ENCODE peak calls at places on chromosomes 1 and 21, in six cellular contexts. I, D, J, E, P and R are unnamed samples.
A peak's percentile ranks its signal among the peaks of the same experiment; 100 is the strongest.

GRCh38 chr1:22388666-22389455 is 62.8 kb upstream of the ZBTB40 start:
- DNase-seq in E (no peak), I (no peak), P (peak; percentile 39), J (no peak), D (no peak), R (no peak)

GRCh38 chr1:164622057-164622840 is 63.3 kb downstream of the PBX1 start:
- DNase-seq in J (peak; percentile 51), I (no peak), D (no peak), P (no peak), E (no peak), R (no peak)

GRCh38 chr1:31955917-31956736 is 18.0 kb upstream of the PTP4A2 start:
- DNase-seq in D (peak; percentile 93), E (peak; percentile 44), J (peak; percentile 100), P (peak; percentile 99), I (no peak), R (peak; percentile 98)

GRCh38 chr1:185208626-185209170 is 51.7 kb downstream of the SWT1 start:
- DNase-seq in D (no peak), E (no peak), J (no peak), I (no peak), P (peak; percentile 65), R (no peak)

GRCh38 chr1:151537112-151537511 is 3.0 kb upstream of the TUFT1 start:
- DNase-seq in J (peak; percentile 98), P (peak; percentile 80), E (no peak), D (no peak), I (no peak), R (peak; percentile 95)

GRCh38 chr21:27803571-27803970 is 836.7 kb upstream of the ADAMTS5 start:
- DNase-seq in J (no peak), P (no peak), D (no peak), E (no peak), I (no peak), R (no peak)

GRCh38 chr1:232793944-232794343 is 11.3 kb upstream of the MAP10 start:
- DNase-seq in E (peak; percentile 2), D (no peak), J (peak; percentile 43), P (peak; percentile 47), I (no peak), R (peak; percentile 34)

GRCh38 chr1:229641306-229641705 is 15.3 kb downstream of the URB2 start:
- DNase-seq in J (no peak), D (no peak), I (no peak), E (no peak), P (no peak), R (no peak)

GRCh38 chr1:60989745-60990718 is 92.3 kb upstream of the NFIA start:
- DNase-seq in P (peak; percentile 75), E (no peak), J (peak; percentile 84), D (no peak), I (no peak), R (peak; percentile 37)

GRCh38 chr21:35838350-35838749 is 222.0 kb downstream of the SETD4 start:
- DNase-seq in P (no peak), I (no peak), D (no peak), E (no peak), J (no peak), R (no peak)

GRCh38 chr1:175863291-175864050 is 120.1 kb upstream of the TNR start:
- DNase-seq in E (no peak), D (no peak), P (no peak), I (peak; percentile 44), J (no peak), R (no peak)

GRCh38 chr1:152112101-152112884 is 3.0 kb downstream of the TCHH start:
- DNase-seq in I (no peak), D (no peak), P (peak; percentile 31), E (no peak), J (peak; percentile 9), R (no peak)

GRCh38 chr1:246297314-246298273 is 209.5 kb downstream of the SMYD3 start:
- DNase-seq in D (no peak), P (peak; percentile 67), I (no peak), E (no peak), J (no peak), R (no peak)

GRCh38 chr21:45137612-45137937 is 63.2 kb downstream of the ADARB1 start:
- DNase-seq in P (no peak), E (no peak), D (no peak), J (no peak), I (no peak), R (no peak)

GRCh38 chr1:238606896-238607295 is 716.2 kb upstream of the ZP4 start:
- DNase-seq in E (no peak), J (no peak), I (no peak), P (peak; percentile 92), D (no peak), R (no peak)

GRCh38 chr1:26318338-26319064 is 743 bp downstream of the CD52 start:
- DNase-seq in J (no peak), I (no peak), E (no peak), D (no peak), P (no peak), R (no peak)

GRCh38 chr1:2180297-2181245 is 14.0 kb downstream of the FAAP20 start:
- DNase-seq in I (no peak), P (peak; percentile 29), D (no peak), J (no peak), E (no peak), R (no peak)

GRCh38 chr1:185397183-185397582 is 80.1 kb upstream of the IVNS1ABP start:
- DNase-seq in D (no peak), J (no peak), E (no peak), I (no peak), P (no peak), R (no peak)

GRCh38 chr1:205449750-205450443 is 5.9 kb downstream of the BLACAT1 start:
- DNase-seq in I (no peak), E (peak; percentile 95), P (peak; percentile 98), D (no peak), J (peak; percentile 9), R (no peak)

GRCh38 chr1:18385239-18385790 is 95.4 kb upstream of the KLHDC7A start:
- DNase-seq in J (no peak), P (no peak), E (no peak), I (no peak), D (no peak), R (no peak)

GRCh38 chr1:92030701-92031107 is 919 bp downstream of the EPHX4 start:
- DNase-seq in I (no peak), E (peak; percentile 55), P (peak; percentile 82), D (peak; percentile 21), J (peak; percentile 8), R (no peak)

GRCh38 chr1:8218351-8219092 is 99.4 kb upstream of the SLC45A1 start:
- DNase-seq in E (no peak), I (no peak), J (no peak), P (peak; percentile 27), D (no peak), R (no peak)

GRCh38 chr1:198623920-198624647 is 14.8 kb upstream of the PTPRC start:
- DNase-seq in D (peak; percentile 65), E (no peak), J (peak; percentile 78), I (no peak), P (no peak), R (no peak)

GRCh38 chr1:178500091-178500770 is 3.5 kb upstream of the CLEC20A start:
- DNase-seq in P (no peak), J (no peak), I (no peak), D (no peak), E (no peak), R (no peak)
- H3K27ac ChIP-seq in P (no peak overlapping the region), J (no peak overlapping the region), I (no peak overlapping the region), D (no peak overlapping the region), E (no peak overlapping the region), R (no peak overlapping the region)

DNA sequence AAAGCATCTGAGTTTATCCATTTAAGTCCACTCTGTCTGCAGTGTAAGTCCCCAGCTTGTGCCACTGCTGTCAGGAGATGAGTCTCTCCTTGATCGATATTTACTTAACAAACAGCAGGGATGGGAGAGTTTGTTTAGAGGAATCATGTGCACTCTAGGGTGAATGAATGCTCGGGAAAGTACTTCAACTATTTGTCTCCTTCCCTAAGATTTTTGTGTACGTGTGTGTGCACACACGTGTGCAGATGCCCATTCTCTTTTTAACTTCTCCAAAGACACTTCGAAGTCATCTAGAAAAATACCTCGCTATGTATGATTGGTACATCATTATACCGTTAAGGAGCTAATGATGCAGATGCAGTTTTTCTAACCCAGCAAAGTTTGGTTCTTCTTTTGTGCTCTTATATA is 41.2 kb downstream of the PROX1 start:
- DNase-seq in I (no peak), D (no peak), E (no peak), P (no peak), J (no peak), R (no peak)
- H3K27ac ChIP-seq in I (peak overlapping the region; percentile 76), D (no peak overlapping the region), E (no peak overlapping the region), P (no peak overlapping the region), J (no peak overlapping the region), R (no peak overlapping the region)

GRCh38 chr1:170225735-170226524 is 80.2 kb downstream of the NTMT2 start:
- DNase-seq in E (no peak), I (no peak), J (no peak), P (no peak), D (no peak), R (no peak)
- H3K27ac ChIP-seq in E (no peak overlapping the region), I (no peak overlapping the region), J (no peak overlapping the region), P (no peak overlapping the region), D (no peak overlapping the region), R (no peak overlapping the region)

DNA sequence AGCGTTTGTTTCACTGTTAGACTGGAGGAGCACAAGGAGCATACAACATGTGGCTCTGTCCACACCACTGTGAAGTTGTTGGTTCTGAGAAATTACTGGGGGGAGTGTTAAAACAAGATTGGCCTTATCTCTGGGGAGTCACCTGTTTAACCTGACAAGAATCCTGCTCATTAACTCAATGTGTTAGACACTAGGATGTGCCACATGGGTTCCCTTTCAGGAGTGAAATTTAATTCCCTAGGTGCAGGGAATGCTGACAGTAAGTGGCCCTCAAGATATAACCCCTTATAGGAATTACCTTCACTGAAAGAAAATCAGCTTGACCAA is 45.8 kb upstream of the WNT2B start:
- DNase-seq in I (no peak), J (no peak), D (no peak), P (no peak), E (no peak), R (no peak)
- H3K27ac ChIP-seq in I (peak overlapping the region; percentile 44), J (no peak overlapping the region), D (no peak overlapping the region), P (no peak overlapping the region), E (no peak overlapping the region), R (no peak overlapping the region)

GRCh38 chr1:36350659-36351171 is 27.3 kb upstream of the EVA1B start:
- DNase-seq in D (peak; percentile 82), E (no peak), J (peak; percentile 71), I (no peak), P (peak; percentile 74), R (no peak)

GRCh38 chr1:36351222-36351977 is 28.0 kb upstream of the EVA1B start:
- DNase-seq in J (peak; percentile 89), I (no peak), P (peak; percentile 86), E (peak; percentile 32), D (no peak), R (no peak)

GRCh38 chr1:36349241-36349671 is 25.8 kb upstream of the EVA1B start:
- DNase-seq in D (no peak), J (peak; percentile 59), E (no peak), P (peak; percentile 64), I (no peak), R (no peak)

GRCh38 chr1:36352141-36352909 is 28.9 kb upstream of the EVA1B start:
- DNase-seq in J (no peak), D (no peak), I (no peak), E (no peak), P (no peak), R (no peak)

GRCh38 chr1:36349839-36350238 is 26.4 kb upstream of the EVA1B start:
- DNase-seq in E (no peak), I (no peak), D (no peak), J (no peak), P (peak; percentile 37), R (no peak)
- H3K27ac ChIP-seq in E (no peak overlapping the region), I (peak overlapping the region; percentile 36), D (no peak overlapping the region), J (peak overlapping the region; percentile 98), P (peak overlapping the region; percentile 87), R (peak overlapping the region; percentile 61)